ENCODE peak calls at places on chromosomes 4 and X, in six cellular contexts. U, I, Y, T, H and N are unnamed samples.

GRCh38 chrX:38278682-38279081 is 48.6 kb downstream of the RPGR start:
- DNase-seq in U (no peak), I (no peak), Y (no peak), T (no peak), H (no peak), N (no peak)

GRCh38 chrX:118698516-118699247 is 28.7 kb upstream of the IL13RA1 start:
- DNase-seq in U (no peak), I (no peak), Y (no peak), T (no peak), H (no peak), N (no peak)

GRCh38 chrX:110146521-110146920 is 143.6 kb downstream of the TMEM164 start:
- DNase-seq in U (no peak), I (peak; percentile 75), Y (peak; percentile 15), T (no peak), H (peak; percentile 73), N (peak; percentile 55)

GRCh38 chrX:44071070-44071645 is 98.0 kb upstream of the NDP start:
- DNase-seq in U (no peak), I (no peak), Y (no peak), T (no peak), H (no peak), N (no peak)

GRCh38 chr4:171985129-171985528 is 171.9 kb downstream of the GALNTL6 start:
- DNase-seq in U (no peak), I (no peak), Y (no peak), T (no peak), H (no peak), N (no peak)

GRCh38 chrX:121598356-121598755 is 550.9 kb downstream of the GLUD2 start:
- DNase-seq in U (no peak), I (no peak), Y (no peak), T (no peak), H (no peak), N (no peak)

GRCh38 chrX:19723427-19723826 is 164.0 kb downstream of the SH3KBP1 start:
- DNase-seq in U (no peak), I (no peak), Y (no peak), T (no peak), H (no peak), N (no peak)

GRCh38 chrX:108020631-108021030 is 24.2 kb upstream of the VSIG1 start:
- DNase-seq in U (no peak), I (peak; percentile 5), Y (no peak), T (no peak), H (peak; percentile 16), N (no peak)

GRCh38 chr4:146795721-146796120 is 149.9 kb downstream of the TTC29 start:
- DNase-seq in U (no peak), I (no peak), Y (no peak), T (no peak), H (no peak), N (no peak)

GRCh38 chr4:8427761-8428287 is 12.7 kb downstream of the ACOX3 start:
- DNase-seq in U (no peak), I (peak; percentile 62), Y (no peak), T (no peak), H (peak; percentile 59), N (peak; percentile 39)

GRCh38 chr4:153233761-153234371 is 29.6 kb downstream of the TRIM2 start:
- DNase-seq in U (no peak), I (peak; percentile 23), Y (no peak), T (no peak), H (no peak), N (no peak)

GRCh38 chr4:188444500-188444899 is 305.3 kb downstream of the TRIML1 start:
- DNase-seq in U (no peak), I (no peak), Y (no peak), T (no peak), H (no peak), N (no peak)

GRCh38 chr4:104589264-104589868 is 94.7 kb upstream of the CXXC4 start:
- DNase-seq in U (no peak), I (no peak), Y (no peak), T (no peak), H (no peak), N (no peak)

GRCh38 chrX:42934020-42934701 is 156.2 kb upstream of the PPP1R2C start:
- DNase-seq in U (no peak), I (no peak), Y (no peak), T (no peak), H (no peak), N (no peak)

GRCh38 chrX:21932277-21932996 is 8.1 kb upstream of the SMS start:
- DNase-seq in U (no peak), I (no peak), Y (no peak), T (no peak), H (no peak), N (no peak)

GRCh38 chr4:102606846-102607440 is 105.8 kb downstream of the NFKB1 start:
- DNase-seq in U (no peak), I (no peak), Y (no peak), T (no peak), H (no peak), N (no peak)

GRCh38 chr4:142405021-142405991 is 440.8 kb downstream of the INPP4B start:
- DNase-seq in U (peak; percentile 65), I (peak; percentile 79), Y (peak; percentile 52), T (peak; percentile 44), H (peak; percentile 25), N (no peak)

GRCh38 chr4:23805381-23805780 is 84.5 kb downstream of the PPARGC1A start:
- DNase-seq in U (no peak), I (no peak), Y (no peak), T (no peak), H (no peak), N (no peak)

GRCh38 chrX:153922932-153923857 is 2.9 kb downstream of the ARHGAP4 start:
- DNase-seq in U (peak; percentile 87), I (peak; percentile 58), Y (no peak), T (peak; percentile 88), H (no peak), N (peak; percentile 90)

GRCh38 chr4:1956631-1957030 is 52.1 kb downstream of the NELFA start:
- DNase-seq in U (no peak), I (no peak), Y (no peak), T (no peak), H (no peak), N (no peak)

GRCh38 chrX:21255207-21255606 is 119.0 kb upstream of the CNKSR2 start:
- DNase-seq in U (no peak), I (no peak), Y (no peak), T (no peak), H (no peak), N (no peak)

GRCh38 chr4:182478475-182478874 is 235.3 kb downstream of the TENM3 start:
- DNase-seq in U (no peak), I (peak; percentile 68), Y (no peak), T (no peak), H (peak; percentile 72), N (peak; percentile 51)

GRCh38 chr4:762211-763190 is 56.9 kb downstream of the PCGF3 start:
- DNase-seq in U (peak; percentile 55), I (peak; percentile 83), Y (no peak), T (peak; percentile 20), H (no peak), N (peak; percentile 62)

GRCh38 chrX:84188320-84188834 is 378 bp upstream of the RPS6KA6 start:
- DNase-seq in U (peak; percentile 64), I (peak; percentile 93), Y (peak; percentile 4), T (peak; percentile 53), H (peak; percentile 78), N (peak; percentile 82)

GRCh38 chrX:6067600-6067999 is 161.1 kb downstream of the NLGN4X start:
- DNase-seq in U (no peak), I (no peak), Y (no peak), T (no peak), H (no peak), N (no peak)

GRCh38 chr4:39032218-39033085 is at the start of gene TMEM156:
- DNase-seq in U (no peak), I (no peak), Y (peak; percentile 26), T (no peak), H (no peak), N (no peak)

GRCh38 chr4:146522862-146523205 is 1.1 kb upstream of the SLC10A7 start:
- DNase-seq in U (no peak), I (no peak), Y (no peak), T (no peak), H (no peak), N (no peak)

GRCh38 chr4:154618708-154619315 is 6.4 kb upstream of the FGG start:
- DNase-seq in U (peak; percentile 67), I (peak; percentile 76), Y (peak; percentile 62), T (peak; percentile 43), H (peak; percentile 72), N (peak; percentile 39)

GRCh38 chr4:68960294-68961163 is 8.9 kb upstream of the UGT2A3 start:
- DNase-seq in U (no peak), I (peak; percentile 43), Y (no peak), T (no peak), H (no peak), N (no peak)

GRCh38 chr4:132332932-132333722 is 816.0 kb upstream of the PCDH10 start:
- DNase-seq in U (no peak), I (no peak), Y (no peak), T (no peak), H (no peak), N (peak; percentile 8)

GRCh38 chr4:113686950-113687718 is 74.4 kb downstream of the CAMK2D start:
- DNase-seq in U (no peak), I (no peak), Y (no peak), T (no peak), H (no peak), N (no peak)

GRCh38 chrX:15299945-15300851 is 15.2 kb downstream of the ASB11 start:
- DNase-seq in U (no peak), I (peak; percentile 43), Y (no peak), T (no peak), H (no peak), N (peak; percentile 49)

GRCh38 chrX:85024044-85024443 is 20.4 kb downstream of the APOOL start:
- DNase-seq in U (no peak), I (no peak), Y (no peak), T (no peak), H (no peak), N (no peak)